ENCODE peak calls at places on chromosomes 5 and 9, in seven cellular contexts. E is heart left ventricle, M is testis, Q is uterus, Y is neural progenitor cell, C is SK-N-SH, F is PC-3. H is an unnamed sample. For H3K4me1 and H3K36me3, the result is how much of the 10 kb centered on the place peaks cover.

GRCh38 chr9:83935276-83935890 is 14.2 kb upstream of the KIF27 start:
- DNase-seq in E (no peak), M (no peak), Q (no peak), Y (peak), C (no peak), F (peak), H (no peak)

GRCh38 chr9:81361311-81361710 is 328.0 kb downstream of the TLE1 start:
- DNase-seq in E (no peak), M (no peak), Q (no peak), Y (no peak), C (no peak), F (no peak), H (no peak)

GRCh38 chr5:122375801-122376200 is 63.8 kb downstream of the SNCAIP start:
- DNase-seq in E (no peak), M (no peak), Q (no peak), Y (no peak), C (no peak), F (no peak), H (no peak)

GRCh38 chr5:160539431-160539830 is 117.8 kb downstream of the PTTG1 start:
- DNase-seq in E (no peak), M (no peak), Q (no peak), Y (no peak), C (no peak), F (peak), H (no peak)

GRCh38 chr5:138616508-138616907 is 41.3 kb upstream of the HSPA9 start:
- DNase-seq in E (no peak), M (no peak), Q (no peak), Y (no peak), C (no peak), F (no peak), H (no peak)

GRCh38 chr5:137206030-137206715 is 293.0 kb downstream of the SPOCK1 start:
- DNase-seq in E (no peak), M (no peak), Q (no peak), Y (no peak), C (no peak), F (no peak), H (no peak)

GRCh38 chr5:31827862-31828261 is 188.9 kb downstream of the PDZD2 start:
- DNase-seq in E (no peak), M (no peak), Q (no peak), Y (no peak), C (no peak), F (peak), H (no peak)

GRCh38 chr5:65774346-65774745 is 52.3 kb downstream of the NLN start:
- DNase-seq in E (no peak), M (no peak), Q (no peak), Y (no peak), C (no peak), F (peak), H (no peak)

GRCh38 chr5:132876020-132876759 is 2.7 kb downstream of the LEAP2 start:
- DNase-seq in E (no peak), M (no peak), Q (no peak), Y (no peak), C (no peak), F (no peak), H (no peak)

GRCh38 chr9:71765693-71766092 is 2.6 kb downstream of the CEMIP2 start:
- DNase-seq in E (no peak), M (no peak), Q (no peak), Y (no peak), C (no peak), F (peak), H (no peak)

GRCh38 chr9:72464819-72465218 is 56.6 kb upstream of the TMC1 start:
- DNase-seq in E (no peak), M (no peak), Q (no peak), Y (no peak), C (no peak), F (no peak), H (no peak)

GRCh38 chr5:90709323-90710148 is 150.9 kb downstream of the ADGRV1 start:
- DNase-seq in E (peak), M (peak), Q (no peak), Y (peak), C (peak), F (peak), H (no peak)

GRCh38 chr5:36885566-36886485 is 9.3 kb downstream of the NIPBL start:
- DNase-seq in E (no peak), M (no peak), Q (no peak), Y (no peak), C (no peak), F (no peak), H (no peak)

GRCh38 chr9:123246534-123246933 is 21.9 kb downstream of the STRBP start:
- DNase-seq in E (no peak), M (no peak), Q (no peak), Y (no peak), C (no peak), F (peak), H (no peak)
- H3K4me1 ChIP-seq in E (under half), M (under half), Q (under half), Y (under half), C (under half), F (under half), H (under half)

DNA sequence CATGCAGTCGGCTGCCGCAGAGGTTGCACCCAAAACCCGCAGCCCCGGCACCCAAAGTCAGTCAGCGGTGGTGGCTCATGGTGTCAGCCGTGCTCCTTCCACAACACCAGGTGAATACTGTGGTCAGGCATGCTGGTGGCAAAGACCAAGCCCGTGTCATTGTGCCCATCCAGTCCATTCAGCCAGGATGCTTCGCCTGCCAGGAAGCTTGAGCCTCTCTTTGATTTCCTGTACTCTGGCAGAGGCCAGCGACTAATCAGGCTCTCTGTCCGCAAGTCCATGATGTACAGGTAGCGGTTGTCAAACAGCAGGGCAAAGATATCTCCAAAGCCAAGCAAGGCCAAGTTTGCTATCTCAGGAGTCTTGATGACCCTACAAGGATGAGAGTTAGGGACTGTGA is 28.7 kb downstream of the FBXW2 start:
- DNase-seq in E (no peak), M (no peak), Q (no peak), Y (no peak), C (no peak), F (no peak), H (no peak)
- H3K36me3 ChIP-seq in E (under half), M (under half), Q (under half), Y (under half), C (under half), F (under half), H (half or more)

GRCh38 chr5:111756701-111757581 is at the start of gene NREP:
- DNase-seq in E (peak), M (peak), Q (peak), Y (peak), C (no peak), F (peak), H (peak)
- H3K4me3 ChIP-seq in E (peak), M (peak), Q (peak), Y (peak), C (peak), F (peak), H (peak)

GRCh38 chr9:113885183-113886002 is 9.3 kb downstream of the ZNF618 start:
- DNase-seq in E (no peak), M (no peak), Q (no peak), Y (no peak), C (no peak), F (no peak), H (no peak)
- H3K4me1 ChIP-seq in E (under half), M (under half), Q (under half), Y (under half), C (under half), F (under half), H (under half)

DNA sequence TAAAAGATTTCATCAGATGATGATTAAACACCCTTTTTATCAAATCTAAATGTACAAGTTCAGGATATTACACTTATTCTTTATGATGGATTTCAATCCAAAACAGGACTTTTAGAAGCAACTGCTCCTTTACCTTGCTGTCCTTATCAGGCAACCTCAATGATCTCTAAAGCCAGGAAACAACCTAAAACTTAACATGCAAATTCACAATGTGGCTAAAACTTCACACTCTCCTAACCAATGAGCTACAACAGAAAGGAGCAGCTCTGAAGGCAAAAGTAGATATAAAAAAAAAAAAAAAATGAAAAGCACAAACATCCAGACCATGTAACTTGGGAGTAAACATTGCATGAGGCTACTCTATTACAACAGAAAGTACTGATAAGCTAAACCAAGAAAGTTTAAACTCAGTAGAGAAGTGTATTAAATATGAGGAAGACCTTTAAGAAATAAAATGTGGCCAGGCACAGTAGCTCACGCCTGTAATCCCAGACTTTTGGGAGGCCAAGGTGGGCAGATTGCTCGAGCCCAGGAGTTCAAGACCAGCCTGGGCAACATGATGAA is 22.9 kb downstream of the SLC25A51 start:
- DNase-seq in E (no peak), M (no peak), Q (no peak), Y (no peak), C (no peak), F (no peak), H (no peak)
- H3K36me3 ChIP-seq in E (under half), M (under half), Q (under half), Y (under half), C (under half), F (under half), H (under half)

DNA sequence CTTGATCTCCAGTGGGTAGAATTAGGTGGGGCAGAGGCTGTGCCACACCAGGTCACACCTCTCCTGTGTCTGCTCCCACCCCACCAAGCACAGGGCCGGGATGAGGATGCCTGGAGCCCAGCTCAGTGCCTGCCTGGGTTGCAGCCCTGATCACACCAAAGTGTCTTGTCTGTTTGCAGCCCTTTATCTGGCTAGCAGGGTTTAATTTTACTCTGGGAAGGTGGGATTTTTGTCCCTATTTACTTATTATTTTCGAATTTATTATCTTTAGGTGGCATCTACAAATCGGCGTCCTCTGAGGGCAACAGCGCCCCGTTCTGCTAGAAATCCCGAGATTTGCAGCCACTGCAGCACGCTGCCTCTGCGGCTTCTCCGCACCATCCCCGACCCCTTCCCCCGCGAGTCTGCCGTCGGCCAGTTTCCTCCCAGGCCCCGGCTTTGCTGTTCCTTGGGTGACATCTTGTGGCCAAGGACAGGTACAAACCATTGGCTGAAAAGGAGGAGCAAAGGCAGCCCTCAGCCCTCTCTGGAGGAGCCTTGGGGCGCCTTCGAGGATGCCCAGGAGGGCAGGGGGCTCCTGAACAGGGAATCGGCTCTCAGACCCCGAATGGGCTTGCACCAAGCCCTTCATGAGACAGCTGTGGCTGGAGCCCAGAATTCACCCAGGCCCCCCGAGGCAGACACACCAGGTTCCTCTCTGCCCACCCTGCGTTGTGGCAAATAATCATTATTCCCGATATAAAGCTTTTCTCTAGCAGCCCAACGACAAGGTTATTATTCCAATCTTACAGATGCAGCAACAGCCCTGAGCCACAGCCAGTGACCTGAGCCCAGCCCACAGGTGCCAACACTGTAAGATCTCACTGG is 113.0 kb downstream of the GAPVD1 start:
- DNase-seq in E (peak), M (peak), Q (peak), Y (peak), C (peak), F (peak), H (peak)
- H3K4me3 ChIP-seq in E (peak), M (no peak), Q (no peak), Y (peak), C (peak), F (peak), H (no peak)

DNA sequence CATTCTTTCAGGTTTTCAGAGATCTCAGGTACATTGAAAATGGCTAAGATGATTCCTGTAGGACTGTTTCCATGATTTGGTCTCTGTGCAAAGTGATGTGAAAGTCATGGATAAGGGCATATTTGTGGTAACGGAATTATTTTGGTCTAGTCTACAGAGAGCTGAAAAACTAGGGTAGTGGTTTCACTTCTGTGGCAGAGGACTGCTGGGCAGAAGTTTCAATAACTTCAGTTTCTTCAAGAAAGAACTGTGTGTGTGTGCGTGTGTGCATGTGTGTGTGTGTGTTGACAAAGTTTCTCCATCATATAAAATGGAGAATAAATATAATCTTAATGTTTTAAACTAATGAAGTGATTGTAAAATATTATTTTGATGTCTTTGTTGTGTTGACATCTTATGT is 4.3 kb downstream of the CNOT8 start:
- DNase-seq in E (no peak), M (no peak), Q (no peak), Y (no peak), C (no peak), F (no peak), H (no peak)
- H3K4me1 ChIP-seq in E (under half), M (under half), Q (under half), Y (under half), C (under half), F (under half), H (under half)

DNA sequence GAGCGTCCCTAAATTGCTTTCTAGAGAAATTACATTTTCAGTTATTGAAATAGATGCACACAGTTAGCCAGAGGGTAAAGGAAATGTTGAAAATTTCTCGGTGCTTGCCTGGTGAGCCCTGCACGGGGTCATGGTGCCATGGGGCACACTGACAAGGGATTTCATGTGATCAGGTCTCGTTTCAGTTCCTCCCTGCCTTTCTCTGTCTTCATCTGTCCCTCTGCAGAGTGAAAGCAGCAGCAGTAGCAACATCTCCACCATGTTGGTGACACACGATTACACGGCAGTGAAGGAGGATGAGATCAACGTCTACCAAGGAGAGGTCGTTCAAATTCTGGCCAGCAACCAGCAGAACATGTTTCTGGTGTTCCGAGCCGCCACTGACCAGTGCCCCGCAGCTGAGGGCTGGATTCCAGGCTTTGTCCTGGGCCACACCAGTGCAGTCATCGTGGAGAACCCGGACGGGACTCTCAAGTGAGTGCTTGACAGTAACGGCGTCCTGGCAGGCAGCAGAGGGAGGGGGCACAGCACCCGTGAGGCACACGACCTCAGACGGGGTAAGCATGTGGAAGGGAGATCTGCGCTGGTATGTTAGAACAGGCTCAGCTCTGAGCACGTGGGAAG is 89.1 kb upstream of the OTULINL start:
- DNase-seq in E (no peak), M (no peak), Q (no peak), Y (no peak), C (no peak), F (no peak), H (no peak)
- H3K36me3 ChIP-seq in E (under half), M (under half), Q (under half), Y (under half), C (half or more), F (half or more), H (under half)

DNA sequence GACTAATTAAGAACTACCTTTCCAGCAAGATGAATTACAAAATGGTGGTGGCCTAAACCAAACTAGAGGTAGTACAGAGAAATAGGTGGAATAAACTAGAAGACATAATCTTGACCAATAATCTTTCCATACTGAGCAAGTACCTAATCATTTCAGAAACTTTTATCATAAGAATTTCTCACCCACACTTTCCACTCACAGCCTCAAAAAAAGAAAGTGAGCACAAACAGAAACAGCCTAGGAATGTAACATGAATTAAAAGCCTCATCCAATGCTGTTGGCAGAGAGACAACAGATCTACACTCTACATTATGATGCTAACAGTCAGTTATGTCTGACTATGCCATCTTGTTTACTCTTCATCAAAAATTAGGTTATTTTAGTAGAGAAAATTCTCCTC is 1.3 kb downstream of the RNF38 start:
- DNase-seq in E (no peak), M (no peak), Q (no peak), Y (no peak), C (no peak), F (no peak), H (no peak)
- H3K4me3 ChIP-seq in E (peak), M (no peak), Q (no peak), Y (peak), C (peak), F (peak), H (no peak)

H was measured in effector memory CD4-positive, alpha-beta T cell.